ENCODE peak calls at places on chromosomes 5 and 9, in ten cellular contexts. One of them, this sample, is unnamed.

GRCh38 chr9:121619989-121620673 is 31.3 kb upstream of the DAB2IP start:
- DNase-seq in foreskin fibroblast: no peak
- DNase-seq in IMR-90: no peak
- DNase-seq in neural progenitor cell: no peak
- DNase-seq in GM20000: no peak
- DNase-seq in fibroblast of villous mesenchyme: no peak
- DNase-seq in kidney epithelial cell: no peak
- DNase-seq in endothelial cell: no peak
- DNase-seq in colonic mucosa: peak; percentile 61
- DNase-seq in left ventricle myocardium inferior: peak; percentile 56
- DNase-seq in this sample: no peak

GRCh38 chr9:75462866-75463265 is 374.6 kb downstream of the OSTF1 start:
- DNase-seq in kidney epithelial cell: no peak
- DNase-seq in colonic mucosa: no peak
- DNase-seq in GM20000: no peak
- DNase-seq in fibroblast of villous mesenchyme: no peak
- DNase-seq in IMR-90: no peak
- DNase-seq in endothelial cell: no peak
- DNase-seq in foreskin fibroblast: no peak
- DNase-seq in left ventricle myocardium inferior: no peak
- DNase-seq in neural progenitor cell: no peak
- DNase-seq in this sample: no peak

GRCh38 chr9:110744753-110745522 is 76.3 kb downstream of the MUSK start:
- DNase-seq in neural progenitor cell: no peak
- DNase-seq in kidney epithelial cell: peak; percentile 94
- DNase-seq in colonic mucosa: no peak
- DNase-seq in fibroblast of villous mesenchyme: peak; percentile 96
- DNase-seq in endothelial cell: no peak
- DNase-seq in foreskin fibroblast: peak; percentile 99
- DNase-seq in left ventricle myocardium inferior: no peak
- DNase-seq in IMR-90: peak; percentile 98
- DNase-seq in GM20000: no peak
- DNase-seq in this sample: no peak

GRCh38 chr5:148974638-148975330 is 88.1 kb downstream of the SH3TC2 start:
- DNase-seq in colonic mucosa: no peak
- DNase-seq in endothelial cell: no peak
- DNase-seq in neural progenitor cell: no peak
- DNase-seq in left ventricle myocardium inferior: no peak
- DNase-seq in kidney epithelial cell: no peak
- DNase-seq in GM20000: no peak
- DNase-seq in IMR-90: no peak
- DNase-seq in fibroblast of villous mesenchyme: no peak
- DNase-seq in foreskin fibroblast: no peak
- DNase-seq in this sample: no peak

GRCh38 chr5:140055152-140055551 is 12.1 kb upstream of the NRG2 start:
- DNase-seq in colonic mucosa: no peak
- DNase-seq in left ventricle myocardium inferior: no peak
- DNase-seq in fibroblast of villous mesenchyme: no peak
- DNase-seq in neural progenitor cell: no peak
- DNase-seq in foreskin fibroblast: no peak
- DNase-seq in GM20000: no peak
- DNase-seq in endothelial cell: no peak
- DNase-seq in kidney epithelial cell: no peak
- DNase-seq in IMR-90: no peak
- DNase-seq in this sample: no peak

GRCh38 chr5:143350790-143351603 is 52.5 kb downstream of the NR3C1 start:
- DNase-seq in left ventricle myocardium inferior: no peak
- DNase-seq in endothelial cell: no peak
- DNase-seq in foreskin fibroblast: peak; percentile 79
- DNase-seq in colonic mucosa: no peak
- DNase-seq in fibroblast of villous mesenchyme: peak; percentile 88
- DNase-seq in kidney epithelial cell: peak; percentile 38
- DNase-seq in IMR-90: peak; percentile 95
- DNase-seq in neural progenitor cell: no peak
- DNase-seq in GM20000: no peak
- DNase-seq in this sample: no peak

GRCh38 chr5:56677693-56678092 is 137.7 kb upstream of the MAP3K1 start:
- DNase-seq in foreskin fibroblast: no peak
- DNase-seq in GM20000: no peak
- DNase-seq in endothelial cell: no peak
- DNase-seq in colonic mucosa: no peak
- DNase-seq in IMR-90: no peak
- DNase-seq in kidney epithelial cell: no peak
- DNase-seq in left ventricle myocardium inferior: no peak
- DNase-seq in neural progenitor cell: no peak
- DNase-seq in fibroblast of villous mesenchyme: peak; percentile 67
- DNase-seq in this sample: no peak

GRCh38 chr9:122076773-122077172 is 16.3 kb downstream of the TTLL11 start:
- DNase-seq in colonic mucosa: no peak
- DNase-seq in neural progenitor cell: no peak
- DNase-seq in GM20000: no peak
- DNase-seq in left ventricle myocardium inferior: no peak
- DNase-seq in foreskin fibroblast: no peak
- DNase-seq in endothelial cell: no peak
- DNase-seq in fibroblast of villous mesenchyme: no peak
- DNase-seq in IMR-90: no peak
- DNase-seq in kidney epithelial cell: no peak
- DNase-seq in this sample: no peak

DNA sequence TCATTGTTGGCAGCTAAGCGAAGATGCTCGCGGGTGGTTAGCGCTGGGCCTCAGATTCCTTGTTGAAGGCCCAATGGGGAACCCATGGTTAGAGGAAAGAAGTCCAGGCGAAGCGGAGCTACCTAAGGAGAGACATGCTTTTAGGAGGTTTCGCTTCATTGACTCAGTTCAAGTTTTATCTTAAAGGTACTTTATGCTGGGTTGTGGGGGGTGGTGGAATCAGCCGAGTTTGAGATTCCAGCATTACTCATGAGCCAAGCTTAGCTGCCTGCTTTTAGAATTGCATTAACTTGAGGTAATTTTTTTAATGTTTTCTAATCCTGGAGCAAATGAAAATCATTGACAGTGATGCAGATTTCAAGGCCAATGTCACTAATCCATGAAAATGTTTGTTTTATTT is 16.1 kb downstream of the MEGF10 start:
- DNase-seq in endothelial cell: no peak
- DNase-seq in IMR-90: no peak
- DNase-seq in left ventricle myocardium inferior: no peak
- DNase-seq in fibroblast of villous mesenchyme: no peak
- DNase-seq in colonic mucosa: no peak
- DNase-seq in kidney epithelial cell: peak; percentile 29
- DNase-seq in foreskin fibroblast: no peak
- DNase-seq in GM20000: no peak
- DNase-seq in neural progenitor cell: no peak
- DNase-seq in this sample: no peak
- TF ChIP-seq CTCF in endothelial cell: no peak
- TF ChIP-seq CTCF in IMR-90: no peak
- TF ChIP-seq CTCF in left ventricle myocardium inferior: no peak
- TF ChIP-seq CTCF in fibroblast of villous mesenchyme: no peak
- TF ChIP-seq CTCF in colonic mucosa: no peak
- TF ChIP-seq CTCF in kidney epithelial cell: no peak
- TF ChIP-seq CTCF in foreskin fibroblast: no peak
- TF ChIP-seq CTCF in GM20000: no peak
- TF ChIP-seq CTCF in neural progenitor cell: no peak
- TF ChIP-seq CTCF in this sample: no peak

DNA sequence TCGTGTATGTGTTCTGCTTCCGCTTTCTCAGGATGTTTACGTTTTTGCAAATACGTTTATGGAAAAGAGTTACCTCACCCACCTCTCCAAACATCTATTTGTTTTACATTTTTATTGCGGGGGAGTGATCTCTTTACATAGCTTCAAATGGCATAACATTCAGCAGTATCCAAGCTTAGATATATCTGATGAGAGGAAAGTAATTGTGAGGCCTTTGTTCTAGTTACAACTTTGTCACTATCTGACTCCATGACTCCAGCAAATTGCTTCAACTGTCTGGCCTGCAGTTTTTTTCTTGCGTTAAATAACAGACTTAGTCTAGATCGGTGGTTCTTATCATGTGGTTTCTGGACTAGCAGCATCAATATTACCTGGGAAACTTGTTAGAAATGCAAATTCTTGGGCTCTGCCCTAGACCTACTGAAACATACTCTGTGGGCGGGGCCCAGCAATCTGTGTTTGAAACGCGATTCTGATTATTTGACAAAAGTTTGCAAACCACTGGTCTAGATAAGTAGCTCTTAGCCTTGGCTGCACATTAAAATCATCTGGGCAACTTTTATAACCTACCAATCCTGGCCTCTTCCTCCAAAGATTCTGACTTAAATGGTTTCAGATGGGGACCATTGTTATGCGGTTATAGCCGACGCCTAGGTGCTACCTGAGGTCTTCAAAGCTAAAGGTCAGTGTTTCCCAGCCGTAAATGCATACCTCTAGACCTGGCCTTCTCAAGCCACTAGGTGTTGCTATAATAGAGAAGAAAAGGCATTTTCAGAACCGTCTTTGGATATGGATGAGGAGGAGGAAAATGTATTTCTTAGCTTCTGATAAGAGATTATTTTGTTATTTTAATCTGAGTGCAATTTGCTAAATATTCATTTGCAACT is 73.9 kb downstream of the C9orf85 start:
- DNase-seq in GM20000: no peak
- DNase-seq in kidney epithelial cell: no peak
- DNase-seq in left ventricle myocardium inferior: no peak
- DNase-seq in colonic mucosa: peak; percentile 22
- DNase-seq in foreskin fibroblast: no peak
- DNase-seq in IMR-90: peak; percentile 15
- DNase-seq in neural progenitor cell: peak; percentile 7
- DNase-seq in fibroblast of villous mesenchyme: peak; percentile 40
- DNase-seq in endothelial cell: no peak
- DNase-seq in this sample: no peak
- TF ChIP-seq CTCF in GM20000: no peak
- TF ChIP-seq CTCF in kidney epithelial cell: peak; percentile 19
- TF ChIP-seq CTCF in left ventricle myocardium inferior: no peak
- TF ChIP-seq CTCF in colonic mucosa: no peak
- TF ChIP-seq CTCF in foreskin fibroblast: no peak
- TF ChIP-seq CTCF in IMR-90: no peak
- TF ChIP-seq CTCF in neural progenitor cell: peak; percentile 24
- TF ChIP-seq CTCF in fibroblast of villous mesenchyme: peak; percentile 10
- TF ChIP-seq CTCF in endothelial cell: no peak
- TF ChIP-seq CTCF in this sample: no peak

GRCh38 chr5:150284311-150284710 is 5.3 kb downstream of the CAMK2A start:
- DNase-seq in left ventricle myocardium inferior: no peak
- DNase-seq in fibroblast of villous mesenchyme: no peak
- DNase-seq in neural progenitor cell: no peak
- DNase-seq in kidney epithelial cell: no peak
- DNase-seq in colonic mucosa: no peak
- DNase-seq in endothelial cell: no peak
- DNase-seq in IMR-90: no peak
- DNase-seq in GM20000: no peak
- DNase-seq in foreskin fibroblast: no peak
- DNase-seq in this sample: no peak

GRCh38 chr5:150288361-150288760 is 1.2 kb downstream of the CAMK2A start:
- DNase-seq in left ventricle myocardium inferior: no peak
- DNase-seq in IMR-90: no peak
- DNase-seq in fibroblast of villous mesenchyme: no peak
- DNase-seq in neural progenitor cell: no peak
- DNase-seq in endothelial cell: no peak
- DNase-seq in GM20000: no peak
- DNase-seq in foreskin fibroblast: no peak
- DNase-seq in colonic mucosa: no peak
- DNase-seq in kidney epithelial cell: no peak
- DNase-seq in this sample: no peak

GRCh38 chr5:150285114-150285513 is 4.5 kb downstream of the CAMK2A start:
- DNase-seq in neural progenitor cell: no peak
- DNase-seq in kidney epithelial cell: no peak
- DNase-seq in colonic mucosa: no peak
- DNase-seq in fibroblast of villous mesenchyme: no peak
- DNase-seq in IMR-90: no peak
- DNase-seq in endothelial cell: no peak
- DNase-seq in foreskin fibroblast: no peak
- DNase-seq in left ventricle myocardium inferior: no peak
- DNase-seq in GM20000: no peak
- DNase-seq in this sample: no peak

GRCh38 chr5:150283904-150284303 is 5.7 kb downstream of the CAMK2A start:
- DNase-seq in neural progenitor cell: no peak
- DNase-seq in colonic mucosa: no peak
- DNase-seq in IMR-90: no peak
- DNase-seq in GM20000: no peak
- DNase-seq in fibroblast of villous mesenchyme: no peak
- DNase-seq in endothelial cell: no peak
- DNase-seq in foreskin fibroblast: no peak
- DNase-seq in left ventricle myocardium inferior: no peak
- DNase-seq in kidney epithelial cell: no peak
- DNase-seq in this sample: no peak

GRCh38 chr5:150286820-150287219 is 2.8 kb downstream of the CAMK2A start:
- DNase-seq in kidney epithelial cell: no peak
- DNase-seq in colonic mucosa: no peak
- DNase-seq in IMR-90: no peak
- DNase-seq in fibroblast of villous mesenchyme: no peak
- DNase-seq in neural progenitor cell: peak; percentile 75
- DNase-seq in GM20000: no peak
- DNase-seq in foreskin fibroblast: no peak
- DNase-seq in left ventricle myocardium inferior: no peak
- DNase-seq in endothelial cell: peak; percentile 43
- DNase-seq in this sample: no peak
- TF ChIP-seq CTCF in kidney epithelial cell: peak; percentile 45
- TF ChIP-seq CTCF in colonic mucosa: peak; percentile 25
- TF ChIP-seq CTCF in IMR-90: peak; percentile 11
- TF ChIP-seq CTCF in fibroblast of villous mesenchyme: peak; percentile 28
- TF ChIP-seq CTCF in neural progenitor cell: peak; percentile 62
- TF ChIP-seq CTCF in GM20000: no peak
- TF ChIP-seq CTCF in foreskin fibroblast: peak; percentile 3
- TF ChIP-seq CTCF in left ventricle myocardium inferior: peak; percentile 45
- TF ChIP-seq CTCF in endothelial cell: peak; percentile 62
- TF ChIP-seq CTCF in this sample: peak; percentile 45

GRCh38 chr9:2465921-2466460 is 155.6 kb upstream of the VLDLR start:
- DNase-seq in fibroblast of villous mesenchyme: no peak
- DNase-seq in neural progenitor cell: no peak
- DNase-seq in endothelial cell: no peak
- DNase-seq in GM20000: peak; percentile 62
- DNase-seq in IMR-90: peak; percentile 20
- DNase-seq in foreskin fibroblast: peak; percentile 39
- DNase-seq in colonic mucosa: peak; percentile 56
- DNase-seq in kidney epithelial cell: no peak
- DNase-seq in left ventricle myocardium inferior: no peak
- DNase-seq in this sample: no peak

GRCh38 chr9:2466703-2467102 is 154.9 kb upstream of the VLDLR start:
- DNase-seq in IMR-90: no peak
- DNase-seq in neural progenitor cell: no peak
- DNase-seq in colonic mucosa: peak; percentile 25
- DNase-seq in GM20000: no peak
- DNase-seq in endothelial cell: no peak
- DNase-seq in left ventricle myocardium inferior: no peak
- DNase-seq in kidney epithelial cell: no peak
- DNase-seq in foreskin fibroblast: no peak
- DNase-seq in fibroblast of villous mesenchyme: no peak
- DNase-seq in this sample: no peak

GRCh38 chr9:2473691-2474090 is 147.9 kb upstream of the VLDLR start:
- DNase-seq in neural progenitor cell: no peak
- DNase-seq in IMR-90: no peak
- DNase-seq in colonic mucosa: no peak
- DNase-seq in foreskin fibroblast: no peak
- DNase-seq in fibroblast of villous mesenchyme: peak; percentile 42
- DNase-seq in endothelial cell: no peak
- DNase-seq in left ventricle myocardium inferior: no peak
- DNase-seq in kidney epithelial cell: no peak
- DNase-seq in GM20000: no peak
- DNase-seq in this sample: no peak

GRCh38 chr9:2465516-2465915 is 156.1 kb upstream of the VLDLR start:
- DNase-seq in GM20000: no peak
- DNase-seq in neural progenitor cell: no peak
- DNase-seq in kidney epithelial cell: no peak
- DNase-seq in colonic mucosa: no peak
- DNase-seq in left ventricle myocardium inferior: no peak
- DNase-seq in endothelial cell: no peak
- DNase-seq in IMR-90: no peak
- DNase-seq in fibroblast of villous mesenchyme: no peak
- DNase-seq in foreskin fibroblast: no peak
- DNase-seq in this sample: no peak

DNA sequence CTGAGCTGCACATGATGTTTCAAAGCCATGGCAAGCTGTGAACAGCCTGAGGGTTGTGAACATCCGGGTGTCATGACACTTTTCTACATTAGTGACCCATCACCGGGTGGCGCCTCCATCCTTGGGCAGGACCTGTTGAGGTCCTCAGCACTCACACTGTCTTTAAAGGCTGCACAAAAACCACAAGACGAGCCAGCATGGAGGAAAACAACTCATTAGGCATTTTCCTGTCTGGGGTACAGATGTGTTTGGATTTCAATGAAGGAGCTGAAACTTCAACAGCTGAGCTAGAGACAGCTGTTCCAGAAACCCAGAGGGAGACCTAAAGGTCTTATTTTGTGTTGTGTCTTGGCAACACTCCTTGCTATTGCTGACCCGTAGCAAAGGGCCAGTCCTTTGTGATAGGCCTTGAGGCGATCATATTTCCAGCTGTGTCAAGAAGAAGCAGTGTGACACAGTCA is 151.9 kb upstream of the VLDLR start:
- DNase-seq in fibroblast of villous mesenchyme: peak; percentile 78
- DNase-seq in neural progenitor cell: peak; percentile 38
- DNase-seq in endothelial cell: peak; percentile 22
- DNase-seq in left ventricle myocardium inferior: peak; percentile 41
- DNase-seq in IMR-90: peak; percentile 6
- DNase-seq in GM20000: peak; percentile 25
- DNase-seq in colonic mucosa: peak; percentile 27
- DNase-seq in kidney epithelial cell: no peak
- DNase-seq in foreskin fibroblast: no peak
- DNase-seq in this sample: no peak
- TF ChIP-seq CTCF in fibroblast of villous mesenchyme: peak; percentile 29
- TF ChIP-seq CTCF in neural progenitor cell: peak; percentile 30
- TF ChIP-seq CTCF in endothelial cell: no peak
- TF ChIP-seq CTCF in left ventricle myocardium inferior: no peak
- TF ChIP-seq CTCF in IMR-90: peak; percentile 33
- TF ChIP-seq CTCF in GM20000: peak; percentile 9
- TF ChIP-seq CTCF in colonic mucosa: no peak
- TF ChIP-seq CTCF in kidney epithelial cell: no peak
- TF ChIP-seq CTCF in foreskin fibroblast: no peak
- TF ChIP-seq CTCF in this sample: no peak

This sample was measured in CD14-positive monocyte.